ENCODE peak calls at places on chromosomes 4 and X, in seven cellular contexts. T is tibial nerve; M is activated CD8-positive, alpha-beta T cell treated with anti-CD3 and anti-CD28 coated beads for 36 hours; P is foreskin fibroblast; N is thoracic aorta; I is left lung; W is cardiac fibroblast. G is an unnamed sample.

GRCh38 chr4:140256335-140256734 is 102.4 kb upstream of the MAML3 start:
- DNase-seq in T (no peak), M (peak; percentile 33), P (peak; percentile 87), N (no peak), I (no peak), W (no peak), G (no peak)

GRCh38 chr4:19850909-19851308 is 400.8 kb upstream of the SLIT2 start:
- DNase-seq in T (no peak), M (no peak), P (peak; percentile 85), N (no peak), I (no peak), W (peak; percentile 41), G (no peak)

GRCh38 chrX:3815896-3816664 is 102.6 kb upstream of the PRKX start:
- DNase-seq in T (no peak), M (peak; percentile 54), P (peak; percentile 62), N (no peak), I (peak; percentile 67), W (peak; percentile 38), G (peak; percentile 39)

GRCh38 chrX:18575744-18576143 is 96.2 kb downstream of the RS1 start:
- DNase-seq in T (no peak), M (no peak), P (no peak), N (no peak), I (no peak), W (no peak), G (no peak)

GRCh38 chr4:67933755-67934154 is 29.5 kb downstream of the TMPRSS11A start:
- DNase-seq in T (no peak), M (no peak), P (no peak), N (no peak), I (no peak), W (no peak), G (no peak)

GRCh38 chr4:83618431-83618830 is 82.5 kb downstream of the GPAT3 start:
- DNase-seq in T (no peak), M (no peak), P (peak; percentile 85), N (no peak), I (peak; percentile 54), W (peak; percentile 60), G (no peak)

GRCh38 chrX:141989134-141989533 is 85.4 kb downstream of the MAGEC1 start:
- DNase-seq in T (no peak), M (no peak), P (peak; percentile 2), N (no peak), I (no peak), W (peak; percentile 1), G (no peak)

GRCh38 chr4:135775909-135776308 is 1574.3 kb upstream of the PABPC4L start:
- DNase-seq in T (no peak), M (no peak), P (no peak), N (no peak), I (no peak), W (no peak), G (no peak)

GRCh38 chr4:124970011-124970410 is 257.5 kb upstream of the ANKRD50 start:
- DNase-seq in T (no peak), M (no peak), P (peak; percentile 64), N (no peak), I (no peak), W (peak; percentile 31), G (no peak)

GRCh38 chrX:53071604-53072417 is 10.4 kb upstream of the TSPYL2 start:
- DNase-seq in T (peak; percentile 64), M (peak; percentile 74), P (peak; percentile 75), N (peak; percentile 54), I (no peak), W (peak; percentile 65), G (peak; percentile 51)

GRCh38 chrX:150223176-150224015 is 139.7 kb upstream of the MAMLD1 start:
- DNase-seq in T (no peak), M (no peak), P (no peak), N (no peak), I (no peak), W (no peak), G (no peak)

GRCh38 chr4:145887241-145887964 is 51.2 kb downstream of the ZNF827 start:
- DNase-seq in T (no peak), M (no peak), P (peak; percentile 81), N (no peak), I (no peak), W (peak; percentile 80), G (no peak)

GRCh38 chr4:33063238-33063637 is 2343.1 kb downstream of the PCDH7 start:
- DNase-seq in T (no peak), M (no peak), P (peak; percentile 82), N (no peak), I (no peak), W (peak; percentile 83), G (no peak)

GRCh38 chr4:33062155-33062554 is 2342.0 kb downstream of the PCDH7 start:
- DNase-seq in T (no peak), M (no peak), P (peak; percentile 8), N (no peak), I (no peak), W (peak; percentile 63), G (no peak)

GRCh38 chr4:33061727-33062126 is 2341.6 kb downstream of the PCDH7 start:
- DNase-seq in T (no peak), M (no peak), P (no peak), N (no peak), I (no peak), W (no peak), G (no peak)

GRCh38 chr4:33065749-33066148 is 2345.6 kb downstream of the PCDH7 start:
- DNase-seq in T (no peak), M (no peak), P (no peak), N (no peak), I (no peak), W (no peak), G (no peak)

DNA sequence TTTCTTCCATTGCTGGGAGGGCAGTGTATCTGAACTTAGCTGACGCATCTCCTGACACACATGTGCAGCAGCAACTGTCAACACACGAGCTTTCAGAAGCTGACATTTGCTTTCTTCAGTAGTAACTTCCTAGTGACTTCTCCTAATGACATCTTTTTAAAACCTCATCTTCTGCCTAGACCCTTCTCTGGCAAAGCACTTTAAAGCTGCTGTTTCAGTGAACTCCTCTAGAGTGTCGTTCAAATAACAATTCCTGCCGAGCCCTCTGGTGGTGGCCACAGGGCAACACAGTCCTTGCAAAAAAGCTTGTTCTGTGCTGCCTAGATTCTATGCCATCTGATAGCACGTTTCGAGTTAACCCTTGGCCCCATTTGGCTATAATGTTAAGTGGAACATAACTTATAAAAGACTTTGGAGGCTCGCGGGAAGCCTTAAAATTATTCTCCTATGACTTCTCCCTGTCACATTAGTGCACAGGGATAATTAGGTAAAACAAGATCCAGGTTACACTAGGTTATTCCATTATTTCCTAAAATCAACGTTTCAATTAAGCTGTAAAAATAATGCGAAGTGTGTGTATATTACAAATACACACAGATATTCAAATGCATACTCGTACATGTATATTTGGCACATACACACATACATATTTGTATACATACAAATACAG is 2340.8 kb downstream of the PCDH7 start:
- DNase-seq in T (no peak), M (peak; percentile 10), P (peak; percentile 76), N (no peak), I (no peak), W (peak; percentile 67), G (no peak)
- TF ChIP-seq CTCF in T (peak; percentile 69), M (peak; percentile 40), P (peak; percentile 92), N (peak; percentile 17), I (peak; percentile 64), W (peak; percentile 82), G (peak; percentile 74)

GRCh38 chrX:139429913-139430312 is 100.6 kb upstream of the F9 start:
- DNase-seq in T (no peak), M (no peak), P (no peak), N (no peak), I (no peak), W (no peak), G (no peak)
- TF ChIP-seq CTCF in T (peak; percentile 21), M (no peak), P (no peak), N (no peak), I (no peak), W (no peak), G (no peak)

GRCh38 chr4:134393592-134393991 is 192.0 kb upstream of the PABPC4L start:
- DNase-seq in T (no peak), M (no peak), P (no peak), N (no peak), I (no peak), W (no peak), G (no peak)

GRCh38 chr4:134390327-134390726 is 188.7 kb upstream of the PABPC4L start:
- DNase-seq in T (no peak), M (no peak), P (no peak), N (no peak), I (no peak), W (no peak), G (no peak)

GRCh38 chr4:134382478-134383227 is 181.1 kb upstream of the PABPC4L start:
- DNase-seq in T (no peak), M (no peak), P (no peak), N (no peak), I (no peak), W (no peak), G (no peak)

GRCh38 chr4:134388351-134388750 is 186.8 kb upstream of the PABPC4L start:
- DNase-seq in T (no peak), M (no peak), P (no peak), N (no peak), I (no peak), W (no peak), G (no peak)
- TF ChIP-seq CTCF in T (no peak), M (no peak), P (no peak), N (no peak), I (no peak), W (no peak), G (no peak)

GRCh38 chrX:129522184-129523059 is 868 bp downstream of the SMARCA1 start:
- DNase-seq in T (peak; percentile 24), M (peak; percentile 2), P (peak; percentile 76), N (no peak), I (peak; percentile 70), W (peak; percentile 70), G (peak; percentile 81)
- TF ChIP-seq CTCF in T (no peak), M (no peak), P (peak; percentile 11), N (no peak), I (no peak), W (peak; percentile 21), G (no peak)

GRCh38 chr4:26055855-26056254 is 141.8 kb downstream of the SMIM20 start:
- DNase-seq in T (no peak), M (no peak), P (no peak), N (no peak), I (no peak), W (no peak), G (no peak)
- TF ChIP-seq CTCF in T (no peak), M (no peak), P (no peak), N (no peak), I (no peak), W (no peak), G (no peak)

DNA sequence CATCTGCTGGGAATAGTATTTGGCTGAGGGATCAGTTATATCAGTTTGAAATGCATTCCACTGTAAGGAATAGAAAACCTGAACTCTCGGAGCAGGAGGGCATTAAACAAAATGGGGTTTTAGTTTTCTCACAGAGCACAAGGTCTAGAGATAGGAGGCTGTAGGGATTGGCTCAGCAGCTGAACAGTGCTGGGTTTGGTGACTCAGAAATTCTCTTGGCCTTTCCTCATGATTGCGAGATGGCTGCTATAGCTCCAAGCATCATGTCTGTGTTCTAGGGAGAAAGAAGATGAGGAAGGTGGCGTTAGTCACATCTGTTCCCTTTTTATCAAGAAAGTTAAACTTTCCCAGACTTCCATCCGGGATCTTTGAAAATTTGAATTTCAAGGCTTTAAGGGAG is 177.3 kb downstream of the NHS start:
- DNase-seq in T (no peak), M (no peak), P (peak; percentile 49), N (no peak), I (no peak), W (peak; percentile 48), G (no peak)
- TF ChIP-seq CTCF in T (no peak), M (no peak), P (no peak), N (no peak), I (no peak), W (no peak), G (no peak)